ENCODE peak calls at places on chromosomes 3 and 15, in four cellular contexts. One of them, this sample, is unnamed. For H3K27me3 and H3K36me3, the result is how much of the 10 kb centered on the place peaks cover.

GRCh38 chr3:169264711-169265110 is 398.8 kb downstream of the MECOM start:
- DNase-seq in endodermal cell: no peak
- DNase-seq in testis: peak
- DNase-seq in adrenal gland: peak
- DNase-seq in this sample: no peak

GRCh38 chr3:110094002-110094401 is 756.7 kb upstream of the DPPA4 start:
- DNase-seq in endodermal cell: no peak
- DNase-seq in testis: no peak
- DNase-seq in adrenal gland: no peak
- DNase-seq in this sample: no peak

GRCh38 chr3:127612966-127613365 is 14.8 kb downstream of the MCM2 start:
- DNase-seq in endodermal cell: no peak
- DNase-seq in testis: no peak
- DNase-seq in adrenal gland: no peak
- DNase-seq in this sample: no peak

GRCh38 chr15:54119056-54119455 is 140.8 kb downstream of the UNC13C start:
- DNase-seq in endodermal cell: no peak
- DNase-seq in testis: no peak
- DNase-seq in adrenal gland: no peak
- DNase-seq in this sample: no peak

GRCh38 chr3:196335469-196335868 is 2.7 kb downstream of the TM4SF19 start:
- DNase-seq in endodermal cell: peak
- DNase-seq in testis: no peak
- DNase-seq in adrenal gland: no peak
- DNase-seq in this sample: peak

GRCh38 chr3:63456901-63457300 is 178.8 kb downstream of the SYNPR start:
- DNase-seq in endodermal cell: no peak
- DNase-seq in testis: no peak
- DNase-seq in adrenal gland: no peak
- DNase-seq in this sample: no peak

GRCh38 chr3:160376681-160377080 is 22.3 kb downstream of the IFT80 start:
- DNase-seq in endodermal cell: no peak
- DNase-seq in testis: no peak
- DNase-seq in adrenal gland: no peak
- DNase-seq in this sample: no peak

GRCh38 chr15:77966540-77967290 is 110.8 kb downstream of the TBC1D2B start:
- DNase-seq in endodermal cell: peak
- DNase-seq in testis: no peak
- DNase-seq in adrenal gland: peak
- DNase-seq in this sample: peak

GRCh38 chr3:197234947-197235914 is 63.2 kb downstream of the DLG1 start:
- DNase-seq in endodermal cell: no peak
- DNase-seq in testis: no peak
- DNase-seq in adrenal gland: peak
- DNase-seq in this sample: no peak

GRCh38 chr15:82807920-82808633 is 1.4 kb upstream of the WHAMM start:
- DNase-seq in endodermal cell: no peak
- DNase-seq in testis: no peak
- DNase-seq in adrenal gland: no peak
- DNase-seq in this sample: no peak

GRCh38 chr3:100710355-100711198 is 1.3 kb downstream of the TFG start:
- DNase-seq in endodermal cell: peak
- DNase-seq in testis: peak
- DNase-seq in adrenal gland: peak
- DNase-seq in this sample: peak

GRCh38 chr3:64493149-64493548 is 194.7 kb downstream of the ADAMTS9 start:
- DNase-seq in endodermal cell: no peak
- DNase-seq in testis: no peak
- DNase-seq in adrenal gland: no peak
- DNase-seq in this sample: no peak

GRCh38 chr15:76752549-76752948 is 152.6 kb downstream of the SCAPER start:
- DNase-seq in endodermal cell: no peak
- DNase-seq in testis: no peak
- DNase-seq in adrenal gland: no peak
- DNase-seq in this sample: no peak

GRCh38 chr3:129023909-129024308 is 22.8 kb downstream of the EFCC1 start:
- DNase-seq in endodermal cell: peak
- DNase-seq in testis: no peak
- DNase-seq in adrenal gland: no peak
- DNase-seq in this sample: peak

GRCh38 chr3:177550667-177551066 is 353.4 kb upstream of the TBL1XR1 start:
- DNase-seq in endodermal cell: no peak
- DNase-seq in testis: no peak
- DNase-seq in adrenal gland: no peak
- DNase-seq in this sample: no peak

GRCh38 chr3:175879417-175879816 is 1020.3 kb downstream of the NAALADL2 start:
- DNase-seq in endodermal cell: no peak
- DNase-seq in testis: no peak
- DNase-seq in adrenal gland: no peak
- DNase-seq in this sample: no peak

GRCh38 chr3:108472011-108472591 is 38.3 kb downstream of the MYH15 start:
- DNase-seq in endodermal cell: no peak
- DNase-seq in testis: no peak
- DNase-seq in adrenal gland: peak
- DNase-seq in this sample: no peak

GRCh38 chr3:127041933-127042332 is 59.0 kb downstream of the PLXNA1 start:
- DNase-seq in endodermal cell: no peak
- DNase-seq in testis: no peak
- DNase-seq in adrenal gland: no peak
- DNase-seq in this sample: peak

GRCh38 chr15:93462690-93463089 is 373.7 kb upstream of the RGMA start:
- DNase-seq in endodermal cell: no peak
- DNase-seq in testis: no peak
- DNase-seq in adrenal gland: no peak
- DNase-seq in this sample: no peak

GRCh38 chr3:66582721-66583141 is 81.9 kb upstream of the LRIG1 start:
- DNase-seq in endodermal cell: no peak
- DNase-seq in testis: no peak
- DNase-seq in adrenal gland: no peak
- DNase-seq in this sample: no peak

GRCh38 chr3:139241783-139242182 is 102.0 kb upstream of the MRPS22 start:
- DNase-seq in endodermal cell: no peak
- DNase-seq in testis: no peak
- DNase-seq in adrenal gland: no peak
- DNase-seq in this sample: no peak
- H3K27me3 ChIP-seq in endodermal cell: under half
- H3K27me3 ChIP-seq in testis: under half
- H3K27me3 ChIP-seq in adrenal gland: under half
- H3K27me3 ChIP-seq in this sample: under half

DNA sequence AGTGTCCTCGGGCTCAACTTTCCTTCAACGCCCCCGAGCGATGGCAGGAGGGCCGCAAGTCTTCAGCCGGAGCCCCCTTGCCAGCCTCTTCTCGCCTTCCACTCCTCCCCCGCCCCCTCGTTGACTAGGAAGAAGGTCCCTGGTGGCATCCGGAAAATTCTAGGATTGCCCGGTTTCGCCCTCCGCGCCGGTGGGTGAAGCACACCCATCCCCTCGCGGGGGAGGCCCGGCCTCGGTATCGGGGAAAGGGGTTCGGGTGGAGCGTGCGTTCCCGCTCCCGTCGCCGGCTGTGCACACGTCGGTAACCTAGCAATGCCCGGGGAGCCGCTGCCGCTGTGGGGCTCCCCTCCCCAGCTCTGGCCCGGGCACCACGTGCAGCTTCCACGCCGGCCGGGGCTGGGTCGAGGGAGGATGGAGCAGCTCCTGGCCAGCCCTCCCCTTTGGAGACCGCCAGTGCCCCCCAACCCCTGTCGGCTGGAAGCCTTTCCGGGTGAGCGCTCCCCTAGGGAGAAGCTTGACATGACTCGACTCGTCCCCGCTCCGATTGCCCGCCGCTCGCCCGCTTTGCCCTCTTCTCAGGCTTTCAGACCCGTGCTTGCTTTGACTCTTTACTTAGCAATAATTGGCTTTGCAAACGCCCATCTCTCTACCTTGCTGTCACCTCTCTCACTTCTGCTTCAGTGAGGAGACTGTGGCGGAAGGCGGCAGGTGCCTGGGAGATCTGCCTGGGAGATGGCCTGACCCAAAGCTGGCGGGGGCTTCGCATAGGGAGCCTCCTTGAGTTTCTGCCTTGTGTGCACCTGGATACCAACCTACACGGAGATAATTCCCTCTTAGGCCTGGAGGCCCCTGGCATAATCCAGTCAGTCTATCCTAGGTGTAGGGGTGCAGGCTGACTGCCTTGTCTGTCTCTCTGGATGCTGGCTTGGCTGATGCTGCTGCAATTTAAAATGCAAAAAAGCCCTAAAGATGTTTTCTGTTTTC is 1.4 kb downstream of the CACNA1D start:
- DNase-seq in endodermal cell: peak
- DNase-seq in testis: no peak
- DNase-seq in adrenal gland: peak
- DNase-seq in this sample: peak
- H3K4me3 ChIP-seq in endodermal cell: peak
- H3K4me3 ChIP-seq in testis: peak
- H3K4me3 ChIP-seq in adrenal gland: no peak
- H3K4me3 ChIP-seq in this sample: peak

GRCh38 chr3:123571973-123572365 is 12.9 kb downstream of the HACD2 start:
- DNase-seq in endodermal cell: no peak
- DNase-seq in testis: no peak
- DNase-seq in adrenal gland: no peak
- DNase-seq in this sample: no peak

GRCh38 chr3:123571264-123571972 is 13.4 kb downstream of the HACD2 start:
- DNase-seq in endodermal cell: peak
- DNase-seq in testis: no peak
- DNase-seq in adrenal gland: no peak
- DNase-seq in this sample: peak

GRCh38 chr3:123576119-123576518 is 8.7 kb downstream of the HACD2 start:
- DNase-seq in endodermal cell: no peak
- DNase-seq in testis: no peak
- DNase-seq in adrenal gland: no peak
- DNase-seq in this sample: no peak
- H3K36me3 ChIP-seq in endodermal cell: half or more
- H3K36me3 ChIP-seq in testis: under half
- H3K36me3 ChIP-seq in adrenal gland: under half
- H3K36me3 ChIP-seq in this sample: under half

GRCh38 chr3:87791248-87792027 is 267.4 kb downstream of the CGGBP1 start:
- DNase-seq in endodermal cell: no peak
- DNase-seq in testis: no peak
- DNase-seq in adrenal gland: no peak
- DNase-seq in this sample: no peak
- H3K27me3 ChIP-seq in endodermal cell: under half
- H3K27me3 ChIP-seq in testis: under half
- H3K27me3 ChIP-seq in adrenal gland: under half
- H3K27me3 ChIP-seq in this sample: under half

This sample was measured in H7.